ENCODE peak calls at places on chromosomes 1 and 21, in five cellular contexts. P is IMR-90, I is trophoblast cell, L is mesenchymal stem cell, M is H1. W is an unnamed sample.

GRCh38 chr1:242692988-242693387 is 168.5 kb upstream of the PLD5 start:
- DNase-seq in P (no peak), I (no peak), L (no peak), M (no peak), W (no peak)

GRCh38 chr1:39412079-39412478 is 79.4 kb upstream of the BMP8A start:
- DNase-seq in P (no peak), I (no peak), L (no peak), M (no peak), W (no peak)

GRCh38 chr1:19390901-19391595 is 78.9 kb downstream of the SLC66A1 start:
- DNase-seq in P (peak; percentile 80), I (no peak), L (peak; percentile 62), M (no peak), W (no peak)

GRCh38 chr1:178609015-178609414 is 96.1 kb downstream of the TEX35 start:
- DNase-seq in P (peak; percentile 92), I (peak; percentile 23), L (peak; percentile 52), M (no peak), W (no peak)

GRCh38 chr21:34992736-34993135 is 56.4 kb downstream of the RUNX1 start:
- DNase-seq in P (peak; percentile 73), I (no peak), L (no peak), M (no peak), W (no peak)

GRCh38 chr1:114259517-114260160 is 106.0 kb upstream of the SYT6 start:
- DNase-seq in P (no peak), I (no peak), L (no peak), M (no peak), W (no peak)

GRCh38 chr1:48749068-48749467 is 27.6 kb downstream of the BEND5 start:
- DNase-seq in P (no peak), I (no peak), L (no peak), M (no peak), W (no peak)

GRCh38 chr1:97488505-97488904 is 432.3 kb downstream of the DPYD start:
- DNase-seq in P (no peak), I (no peak), L (no peak), M (no peak), W (no peak)

GRCh38 chr21:35070436-35070835 is 21.3 kb upstream of the RUNX1 start:
- DNase-seq in P (no peak), I (no peak), L (no peak), M (no peak), W (no peak)

GRCh38 chr1:33081554-33082305 is 777 bp downstream of the AZIN2 start:
- DNase-seq in P (no peak), I (no peak), L (no peak), M (peak; percentile 55), W (no peak)

GRCh38 chr1:19313961-19314882 is 2.1 kb downstream of the SLC66A1 start:
- DNase-seq in P (no peak), I (no peak), L (no peak), M (no peak), W (no peak)

GRCh38 chr1:158025576-158026230 is 32.3 kb downstream of the KIRREL1 start:
- DNase-seq in P (no peak), I (no peak), L (no peak), M (no peak), W (no peak)

GRCh38 chr1:113809651-113810602 is 2.3 kb downstream of the RSBN1 start:
- DNase-seq in P (peak; percentile 50), I (no peak), L (peak; percentile 87), M (no peak), W (no peak)

GRCh38 chr21:39750670-39751069 is 5.7 kb downstream of the IGSF5 start:
- DNase-seq in P (no peak), I (no peak), L (no peak), M (no peak), W (no peak)

GRCh38 chr1:235411489-235412486 is 44.6 kb downstream of the TBCE start:
- DNase-seq in P (no peak), I (peak; percentile 53), L (peak; percentile 51), M (no peak), W (no peak)

GRCh38 chr1:18182518-18183160 is 75.0 kb downstream of the IGSF21 start:
- DNase-seq in P (no peak), I (peak; percentile 29), L (no peak), M (no peak), W (no peak)

GRCh38 chr21:32426592-32427051 is 14.1 kb downstream of the EVA1C start:
- DNase-seq in P (peak; percentile 43), I (no peak), L (no peak), M (no peak), W (no peak)

GRCh38 chr1:1272341-1273151 is 1.1 kb downstream of the UBE2J2 start:
- DNase-seq in P (peak; percentile 35), I (no peak), L (no peak), M (no peak), W (no peak)

GRCh38 chr1:218895064-218895587 is 278.6 kb upstream of the LYPLAL1 start:
- DNase-seq in P (peak; percentile 14), I (no peak), L (no peak), M (no peak), W (no peak)

GRCh38 chr1:50846224-50846839 is 113.7 kb downstream of the FAF1 start:
- DNase-seq in P (no peak), I (no peak), L (no peak), M (peak; percentile 45), W (no peak)

GRCh38 chr1:85612704-85613361 is 32.3 kb downstream of the CCN1 start:
- DNase-seq in P (peak; percentile 94), I (peak; percentile 88), L (peak; percentile 83), M (no peak), W (no peak)

GRCh38 chr1:85611390-85611789 is 30.8 kb downstream of the CCN1 start:
- DNase-seq in P (peak; percentile 93), I (no peak), L (peak; percentile 83), M (no peak), W (no peak)

GRCh38 chr1:85609976-85610375 is 29.4 kb downstream of the CCN1 start:
- DNase-seq in P (no peak), I (no peak), L (no peak), M (no peak), W (no peak)

GRCh38 chr1:85608851-85609250 is 28.3 kb downstream of the CCN1 start:
- DNase-seq in P (no peak), I (no peak), L (peak; percentile 9), M (no peak), W (no peak)

DNA sequence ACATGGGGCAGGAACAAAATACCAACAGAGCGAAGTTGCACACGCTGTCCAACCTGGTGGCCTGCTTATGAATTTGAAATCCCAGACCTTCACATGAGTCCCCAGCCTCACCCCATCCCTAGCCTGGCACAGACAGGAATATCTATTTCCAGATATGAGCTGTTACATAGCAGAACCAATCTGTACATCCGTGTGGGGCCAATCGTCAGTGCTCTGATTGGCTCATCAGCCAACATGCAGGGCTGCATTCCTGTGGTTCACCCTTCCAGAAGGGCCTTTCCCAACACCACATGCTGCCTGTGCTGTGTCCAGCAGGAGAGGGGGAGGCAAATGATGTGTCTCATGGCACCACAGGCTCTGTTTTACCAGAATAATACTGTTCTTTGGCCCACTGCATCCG is 31.3 kb downstream of the CCN1 start:
- DNase-seq in P (peak; percentile 100), I (peak; percentile 93), L (peak; percentile 99), M (no peak), W (no peak)
- H4K91ac ChIP-seq in P (peak overlapping the region; percentile 96), I (peak overlapping the region; percentile 23), L (no peak overlapping the region), M (no peak overlapping the region), W (no peak overlapping the region)

GRCh38 chr1:109282952-109283747 is at the start of gene PSRC1:
- DNase-seq in P (peak; percentile 96), I (peak; percentile 91), L (peak; percentile 96), M (peak; percentile 96), W (peak; percentile 95)

GRCh38 chr1:109282497-109282951 is 421 bp downstream of the PSRC1 start:
- DNase-seq in P (no peak), I (no peak), L (no peak), M (no peak), W (no peak)

GRCh38 chr1:109280768-109281356 is 2.1 kb downstream of the PSRC1 start:
- DNase-seq in P (no peak), I (no peak), L (no peak), M (no peak), W (no peak)

GRCh38 chr1:109281680-109282496 is 1.1 kb downstream of the PSRC1 start:
- DNase-seq in P (no peak), I (no peak), L (no peak), M (no peak), W (no peak)

GRCh38 chr1:109283748-109284600 is 1.0 kb upstream of the PSRC1 start:
- DNase-seq in P (no peak), I (no peak), L (no peak), M (no peak), W (no peak)
- H4K8ac ChIP-seq in P (peak overlapping the region; percentile 100), I (peak overlapping the region; percentile 90), L (peak overlapping the region; percentile 78), M (peak overlapping the region; percentile 82), W (no peak overlapping the region)

GRCh38 chr1:92461364-92462097 is 25.2 kb downstream of the GFI1 start:
- DNase-seq in P (no peak), I (no peak), L (no peak), M (no peak), W (no peak)

GRCh38 chr1:92464588-92465255 is 22.0 kb downstream of the GFI1 start:
- DNase-seq in P (no peak), I (no peak), L (no peak), M (no peak), W (no peak)

GRCh38 chr1:92465256-92465647 is 21.5 kb downstream of the GFI1 start:
- DNase-seq in P (no peak), I (no peak), L (no peak), M (no peak), W (no peak)

GRCh38 chr1:92459871-92460320 is 26.8 kb downstream of the GFI1 start:
- DNase-seq in P (no peak), I (no peak), L (no peak), M (no peak), W (no peak)
- H3K4me3 ChIP-seq in P (no peak overlapping the region), I (no peak overlapping the region), L (no peak overlapping the region), M (no peak overlapping the region), W (no peak overlapping the region)

GRCh38 chr1:23980725-23981063 is 567 bp upstream of the SRSF10 start:
- DNase-seq in P (peak; percentile 64), I (peak; percentile 28), L (peak; percentile 54), M (peak; percentile 53), W (no peak)

GRCh38 chr1:23977854-23978191 is 2.3 kb downstream of the SRSF10 start:
- DNase-seq in P (no peak), I (no peak), L (no peak), M (no peak), W (no peak)

GRCh38 chr1:23979387-23980005 is 631 bp downstream of the SRSF10 start:
- DNase-seq in P (no peak), I (no peak), L (no peak), M (no peak), W (no peak)

GRCh38 chr1:23978825-23979224 is 1.3 kb downstream of the SRSF10 start:
- DNase-seq in P (no peak), I (no peak), L (no peak), M (no peak), W (no peak)

DNA sequence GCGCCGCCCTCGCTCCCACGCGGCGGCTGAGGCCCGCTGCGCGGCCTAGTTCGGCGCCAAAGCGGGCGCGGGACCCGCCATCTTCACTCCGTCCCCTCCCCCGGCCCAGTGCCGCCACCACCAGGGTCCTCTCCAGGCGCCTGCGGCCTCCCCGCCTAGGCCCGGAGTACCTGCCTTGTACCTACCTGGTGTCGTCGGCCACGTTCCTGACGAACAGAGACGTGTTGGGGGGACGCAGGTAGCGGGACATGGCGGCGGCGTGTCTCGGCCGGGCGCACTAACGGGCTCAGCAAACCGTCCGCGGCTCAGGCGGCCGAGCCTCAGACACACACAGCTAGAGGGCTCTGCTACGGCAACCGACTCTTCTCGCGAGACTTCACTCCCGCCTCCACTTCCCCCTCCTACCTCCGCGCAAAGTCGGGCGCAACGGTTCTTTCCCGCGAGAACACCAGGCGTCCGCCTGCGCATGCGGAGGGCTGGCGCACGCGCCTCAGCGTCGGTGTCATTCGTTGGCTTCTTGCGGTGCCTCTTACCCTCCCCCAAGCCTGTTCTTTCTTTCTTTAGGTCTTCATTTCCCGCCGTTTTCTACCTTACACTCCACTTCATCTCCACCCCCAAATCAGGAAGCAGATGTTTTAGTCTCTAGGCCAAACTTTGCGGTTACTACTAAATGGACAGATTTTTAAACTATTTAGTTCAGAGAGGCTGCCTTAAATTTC is at the start of gene SRSF10:
- DNase-seq in P (peak; percentile 99), I (peak; percentile 98), L (peak; percentile 99), M (peak; percentile 93), W (peak; percentile 97)
- H4K91ac ChIP-seq in P (peak within 1 kb of the TSS; percentile 95), I (peak within 1 kb of the TSS; percentile 95), L (peak within 1 kb of the TSS; percentile 99), M (peak within 1 kb of the TSS; percentile 100), W (no peak within 1 kb of the TSS)

W was measured in neuronal stem cell.